ENCODE peak calls at places on chromosome 13, in four cellular contexts. L, S, P and N are unnamed samples.

GRCh38 chr13:35499131-35500051 is 22.9 kb upstream of the MAB21L1 start:
- DNase-seq in L (no peak), S (no peak), P (no peak), N (no peak)

GRCh38 chr13:37492741-37493514 is 105.6 kb downstream of the POSTN start:
- DNase-seq in L (no peak), S (peak), P (peak), N (no peak)

GRCh38 chr13:93098972-93099371 is 127.6 kb upstream of the GPC6 start:
- DNase-seq in L (no peak), S (no peak), P (no peak), N (no peak)

GRCh38 chr13:78024996-78025395 is 106.4 kb upstream of the EDNRB start:
- DNase-seq in L (no peak), S (no peak), P (no peak), N (no peak)

GRCh38 chr13:74026753-74027152 is 107.5 kb downstream of the KLF12 start:
- DNase-seq in L (peak), S (peak), P (no peak), N (peak)

GRCh38 chr13:74708629-74709028 is 574.4 kb upstream of the KLF12 start:
- DNase-seq in L (no peak), S (no peak), P (no peak), N (no peak)

GRCh38 chr13:100790405-100790804 is 115.8 kb upstream of the TMTC4 start:
- DNase-seq in L (no peak), S (no peak), P (no peak), N (no peak)

GRCh38 chr13:59700281-59700680 is 463.4 kb downstream of the DIAPH3 start:
- DNase-seq in L (no peak), S (no peak), P (no peak), N (no peak)

GRCh38 chr13:106381083-106381482 is 154.4 kb downstream of the EFNB2 start:
- DNase-seq in L (no peak), S (peak), P (no peak), N (no peak)

GRCh38 chr13:105272660-105273631 is 1262.5 kb downstream of the EFNB2 start:
- DNase-seq in L (no peak), S (no peak), P (no peak), N (no peak)

GRCh38 chr13:33096886-33097610 is 80.8 kb downstream of the KL start:
- DNase-seq in L (no peak), S (no peak), P (no peak), N (no peak)

GRCh38 chr13:52003551-52003950 is 7.7 kb downstream of the ATP7B start:
- DNase-seq in L (no peak), S (no peak), P (no peak), N (no peak)

GRCh38 chr13:113547248-113547971 is 37.1 kb upstream of the TFDP1 start:
- DNase-seq in L (no peak), S (peak), P (no peak), N (no peak)

GRCh38 chr13:75959861-75960481 is 323.8 kb downstream of the LMO7 start:
- DNase-seq in L (no peak), S (no peak), P (no peak), N (no peak)

GRCh38 chr13:92838786-92839185 is 387.8 kb upstream of the GPC6 start:
- DNase-seq in L (peak), S (peak), P (peak), N (peak)

GRCh38 chr13:36432106-36432544 is at the start of gene CCNA1:
- DNase-seq in L (no peak), S (peak), P (no peak), N (no peak)

GRCh38 chr13:111263566-111263965 is 56.9 kb upstream of the TEX29 start:
- DNase-seq in L (no peak), S (no peak), P (no peak), N (no peak)

GRCh38 chr13:66443926-66444325 is 786.2 kb downstream of the PCDH9 start:
- DNase-seq in L (no peak), S (no peak), P (no peak), N (no peak)

GRCh38 chr13:74644239-74644638 is 510.0 kb upstream of the KLF12 start:
- DNase-seq in L (peak), S (peak), P (no peak), N (peak)

GRCh38 chr13:51726446-51727185 is 77.3 kb downstream of the DHRS12 start:
- DNase-seq in L (no peak), S (peak), P (peak), N (no peak)

GRCh38 chr13:74101436-74101835 is 32.8 kb downstream of the KLF12 start:
- DNase-seq in L (no peak), S (no peak), P (no peak), N (no peak)

GRCh38 chr13:70755411-70755810 is 647.2 kb upstream of the KLHL1 start:
- DNase-seq in L (no peak), S (no peak), P (no peak), N (no peak)

GRCh38 chr13:23867027-23867491 is 22.1 kb downstream of the MIPEP start:
- DNase-seq in L (peak), S (peak), P (no peak), N (no peak)

GRCh38 chr13:110546933-110547332 is 14.6 kb downstream of the RAB20 start:
- DNase-seq in L (peak), S (peak), P (peak), N (peak)

GRCh38 chr13:90402102-90402501 is 945.4 kb upstream of the MIR17HG start:
- DNase-seq in L (no peak), S (no peak), P (no peak), N (no peak)

GRCh38 chr13:35953537-35954206 is 177.5 kb downstream of the DCLK1 start:
- DNase-seq in L (peak), S (peak), P (peak), N (no peak)

GRCh38 chr13:113209880-113210421 is 538 bp downstream of the CUL4A start:
- DNase-seq in L (peak), S (peak), P (no peak), N (no peak)

GRCh38 chr13:111927181-111927540 is 139.8 kb upstream of the SOX1 start:
- DNase-seq in L (no peak), S (no peak), P (no peak), N (no peak)

GRCh38 chr13:105918842-105919741 is 616.4 kb downstream of the EFNB2 start:
- DNase-seq in L (peak), S (peak), P (no peak), N (no peak)

GRCh38 chr13:77184455-77184854 is 142.4 kb downstream of the MYCBP2 start:
- DNase-seq in L (peak), S (no peak), P (no peak), N (peak)

GRCh38 chr13:73623281-73623680 is 510.9 kb downstream of the KLF12 start:
- DNase-seq in L (no peak), S (no peak), P (no peak), N (no peak)

GRCh38 chr13:95530178-95530577 is 22.3 kb upstream of the CLDN10 start:
- DNase-seq in L (peak), S (peak), P (peak), N (peak)

GRCh38 chr13:65985632-65986031 is 1244.5 kb downstream of the PCDH9 start:
- DNase-seq in L (no peak), S (no peak), P (no peak), N (no peak)

GRCh38 chr13:49690133-49690989 is 925 bp downstream of the EBPL start:
- DNase-seq in L (peak), S (peak), P (no peak), N (no peak)

GRCh38 chr13:35781044-35781443 is 304.6 kb upstream of the MAB21L1 start:
- DNase-seq in L (no peak), S (no peak), P (no peak), N (no peak)

GRCh38 chr13:20415694-20416107 is 110.0 kb downstream of the CRYL1 start:
- DNase-seq in L (no peak), S (no peak), P (no peak), N (no peak)
- H3K4me3 ChIP-seq in L (no peak), S (no peak), P (no peak), N (no peak)

DNA sequence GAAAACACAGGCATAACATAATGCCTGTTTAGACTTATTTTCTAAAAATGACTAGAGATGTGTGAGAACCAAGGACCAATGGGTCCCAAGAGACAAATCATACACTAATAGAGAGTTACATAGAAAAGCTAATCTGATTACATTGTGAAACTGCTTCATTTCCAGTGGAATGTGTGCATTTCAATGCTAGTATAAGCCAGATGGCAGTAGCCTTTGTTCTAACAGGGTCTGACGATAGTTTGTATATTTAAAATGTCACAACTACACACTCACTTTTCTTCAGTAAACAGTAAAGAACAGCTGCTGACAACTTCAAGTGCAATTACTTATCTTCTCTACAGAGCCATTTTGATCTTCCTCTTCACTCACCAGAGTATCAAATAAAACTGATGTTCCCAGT is 4.3 kb upstream of the SLITRK5 start:
- DNase-seq in L (no peak), S (no peak), P (no peak), N (no peak)
- TF ChIP-seq CTCF in L (no peak), S (no peak), P (no peak), N (no peak)

GRCh38 chr13:43698743-43699142 is 88.0 kb downstream of the ENOX1 start:
- DNase-seq in L (peak), S (peak), P (no peak), N (no peak)

GRCh38 chr13:43698009-43698408 is 88.8 kb downstream of the ENOX1 start:
- DNase-seq in L (no peak), S (no peak), P (no peak), N (no peak)

GRCh38 chr13:43694265-43694664 is 92.5 kb downstream of the ENOX1 start:
- DNase-seq in L (no peak), S (no peak), P (no peak), N (no peak)

GRCh38 chr13:43697323-43697722 is 89.4 kb downstream of the ENOX1 start:
- DNase-seq in L (no peak), S (no peak), P (no peak), N (no peak)

GRCh38 chr13:43693639-43694038 is 93.1 kb downstream of the ENOX1 start:
- DNase-seq in L (no peak), S (no peak), P (no peak), N (no peak)
- H3K4me3 ChIP-seq in L (no peak), S (no peak), P (no peak), N (no peak)

DNA sequence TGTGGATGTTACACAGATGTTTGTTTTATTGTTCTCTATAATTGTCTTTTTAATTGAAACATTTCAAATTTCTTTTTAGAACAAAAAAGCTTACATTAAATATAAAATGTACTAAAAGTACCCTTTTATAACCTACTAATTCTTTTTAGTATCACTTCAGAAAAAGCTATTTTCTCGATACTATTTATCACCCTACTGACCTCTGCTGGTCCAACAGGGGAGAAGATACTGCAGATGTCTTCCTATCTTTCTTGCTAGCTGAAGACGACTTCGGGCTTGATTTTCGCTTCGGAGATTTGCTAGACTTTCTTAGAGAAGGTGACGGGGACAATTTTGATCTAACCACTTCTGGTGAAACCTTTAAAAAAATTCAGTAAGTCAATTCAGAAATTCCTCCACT is 42.4 kb downstream of the ZC3H13 start:
- DNase-seq in L (no peak), S (peak), P (no peak), N (no peak)
- TF ChIP-seq CTCF in L (no peak), S (peak), P (peak), N (peak)